ENCODE peak calls at places on chromosomes 12 and 14, in seven cellular contexts. One of them, this sample, is unnamed.

GRCh38 chr14:68172664-68173063 is 353.1 kb downstream of the RAD51B start:
- DNase-seq in prostate gland: peak
- DNase-seq in endothelial cell of umbilical vein: peak
- DNase-seq in stomach: no peak
- DNase-seq in transverse colon: no peak
- DNase-seq in tibial nerve: no peak
- DNase-seq in H1: no peak
- DNase-seq in this sample: no peak

GRCh38 chr14:104084251-104085002 is 1.1 kb upstream of the ASPG start:
- DNase-seq in prostate gland: no peak
- DNase-seq in endothelial cell of umbilical vein: no peak
- DNase-seq in stomach: peak
- DNase-seq in transverse colon: no peak
- DNase-seq in tibial nerve: no peak
- DNase-seq in H1: no peak
- DNase-seq in this sample: no peak

GRCh38 chr14:40115583-40115982 is 683.4 kb upstream of the FBXO33 start:
- DNase-seq in prostate gland: no peak
- DNase-seq in endothelial cell of umbilical vein: no peak
- DNase-seq in stomach: no peak
- DNase-seq in transverse colon: no peak
- DNase-seq in tibial nerve: no peak
- DNase-seq in H1: no peak
- DNase-seq in this sample: no peak

GRCh38 chr12:78674311-78675085 is 190.1 kb upstream of the SYT1 start:
- DNase-seq in prostate gland: no peak
- DNase-seq in endothelial cell of umbilical vein: no peak
- DNase-seq in stomach: no peak
- DNase-seq in transverse colon: no peak
- DNase-seq in tibial nerve: no peak
- DNase-seq in H1: no peak
- DNase-seq in this sample: no peak

GRCh38 chr12:11877869-11878780 is 192.6 kb upstream of the BCL2L14 start:
- DNase-seq in prostate gland: no peak
- DNase-seq in endothelial cell of umbilical vein: peak
- DNase-seq in stomach: peak
- DNase-seq in transverse colon: peak
- DNase-seq in tibial nerve: no peak
- DNase-seq in H1: no peak
- DNase-seq in this sample: no peak

GRCh38 chr12:62865860-62866407 is 69.0 kb downstream of the PPM1H start:
- DNase-seq in prostate gland: no peak
- DNase-seq in endothelial cell of umbilical vein: no peak
- DNase-seq in stomach: no peak
- DNase-seq in transverse colon: no peak
- DNase-seq in tibial nerve: no peak
- DNase-seq in H1: no peak
- DNase-seq in this sample: no peak

GRCh38 chr14:69069020-69069421 is 83.9 kb downstream of the DCAF5 start:
- DNase-seq in prostate gland: no peak
- DNase-seq in endothelial cell of umbilical vein: peak
- DNase-seq in stomach: no peak
- DNase-seq in transverse colon: no peak
- DNase-seq in tibial nerve: no peak
- DNase-seq in H1: no peak
- DNase-seq in this sample: no peak

GRCh38 chr12:116037941-116038837 is 239.3 kb downstream of the MED13L start:
- DNase-seq in prostate gland: no peak
- DNase-seq in endothelial cell of umbilical vein: no peak
- DNase-seq in stomach: no peak
- DNase-seq in transverse colon: no peak
- DNase-seq in tibial nerve: no peak
- DNase-seq in H1: no peak
- DNase-seq in this sample: no peak

GRCh38 chr12:79567164-79567563 is 123.6 kb downstream of the PAWR start:
- DNase-seq in prostate gland: no peak
- DNase-seq in endothelial cell of umbilical vein: peak
- DNase-seq in stomach: no peak
- DNase-seq in transverse colon: no peak
- DNase-seq in tibial nerve: no peak
- DNase-seq in H1: no peak
- DNase-seq in this sample: no peak

GRCh38 chr14:36105401-36105800 is 71.1 kb downstream of the PTCSC3 start:
- DNase-seq in prostate gland: no peak
- DNase-seq in endothelial cell of umbilical vein: no peak
- DNase-seq in stomach: no peak
- DNase-seq in transverse colon: no peak
- DNase-seq in tibial nerve: no peak
- DNase-seq in H1: peak
- DNase-seq in this sample: no peak

GRCh38 chr14:24632761-24633160 is 1.2 kb downstream of the GZMB start:
- DNase-seq in prostate gland: no peak
- DNase-seq in endothelial cell of umbilical vein: no peak
- DNase-seq in stomach: no peak
- DNase-seq in transverse colon: no peak
- DNase-seq in tibial nerve: no peak
- DNase-seq in H1: no peak
- DNase-seq in this sample: no peak

GRCh38 chr12:131213896-131214442 is 260.3 kb downstream of the ADGRD1 start:
- DNase-seq in prostate gland: no peak
- DNase-seq in endothelial cell of umbilical vein: no peak
- DNase-seq in stomach: no peak
- DNase-seq in transverse colon: no peak
- DNase-seq in tibial nerve: no peak
- DNase-seq in H1: no peak
- DNase-seq in this sample: no peak

GRCh38 chr14:90278199-90279175 is 22.1 kb downstream of the PSMC1 start:
- DNase-seq in prostate gland: no peak
- DNase-seq in endothelial cell of umbilical vein: no peak
- DNase-seq in stomach: no peak
- DNase-seq in transverse colon: no peak
- DNase-seq in tibial nerve: no peak
- DNase-seq in H1: no peak
- DNase-seq in this sample: no peak

GRCh38 chr14:75315143-75315542 is 36.5 kb downstream of the FOS start:
- DNase-seq in prostate gland: peak
- DNase-seq in endothelial cell of umbilical vein: peak
- DNase-seq in stomach: peak
- DNase-seq in transverse colon: peak
- DNase-seq in tibial nerve: no peak
- DNase-seq in H1: no peak
- DNase-seq in this sample: no peak

GRCh38 chr12:26697217-26697616 is 135.8 kb downstream of the ITPR2 start:
- DNase-seq in prostate gland: no peak
- DNase-seq in endothelial cell of umbilical vein: peak
- DNase-seq in stomach: no peak
- DNase-seq in transverse colon: no peak
- DNase-seq in tibial nerve: no peak
- DNase-seq in H1: no peak
- DNase-seq in this sample: no peak

GRCh38 chr12:88493651-88494050 is 86.6 kb downstream of the KITLG start:
- DNase-seq in prostate gland: no peak
- DNase-seq in endothelial cell of umbilical vein: no peak
- DNase-seq in stomach: no peak
- DNase-seq in transverse colon: no peak
- DNase-seq in tibial nerve: no peak
- DNase-seq in H1: no peak
- DNase-seq in this sample: no peak

GRCh38 chr14:91399868-91400640 is 17.6 kb downstream of the CCDC88C start:
- DNase-seq in prostate gland: peak
- DNase-seq in endothelial cell of umbilical vein: no peak
- DNase-seq in stomach: peak
- DNase-seq in transverse colon: peak
- DNase-seq in tibial nerve: no peak
- DNase-seq in H1: peak
- DNase-seq in this sample: no peak

GRCh38 chr14:72855913-72856312 is 38.0 kb downstream of the DPF3 start:
- DNase-seq in prostate gland: no peak
- DNase-seq in endothelial cell of umbilical vein: no peak
- DNase-seq in stomach: no peak
- DNase-seq in transverse colon: peak
- DNase-seq in tibial nerve: no peak
- DNase-seq in H1: no peak
- DNase-seq in this sample: no peak

GRCh38 chr12:107374136-107374535 is 280.8 kb upstream of the CRY1 start:
- DNase-seq in prostate gland: no peak
- DNase-seq in endothelial cell of umbilical vein: no peak
- DNase-seq in stomach: no peak
- DNase-seq in transverse colon: no peak
- DNase-seq in tibial nerve: no peak
- DNase-seq in H1: no peak
- DNase-seq in this sample: no peak

GRCh38 chr12:89988556-89988955 is 279.9 kb upstream of the ATP2B1 start:
- DNase-seq in prostate gland: no peak
- DNase-seq in endothelial cell of umbilical vein: no peak
- DNase-seq in stomach: no peak
- DNase-seq in transverse colon: no peak
- DNase-seq in tibial nerve: no peak
- DNase-seq in H1: no peak
- DNase-seq in this sample: no peak

GRCh38 chr14:55780156-55780946 is 200.3 kb downstream of the KTN1 start:
- DNase-seq in prostate gland: peak
- DNase-seq in endothelial cell of umbilical vein: peak
- DNase-seq in stomach: peak
- DNase-seq in transverse colon: no peak
- DNase-seq in tibial nerve: peak
- DNase-seq in H1: no peak
- DNase-seq in this sample: no peak

GRCh38 chr12:45912774-45913173 is 77.6 kb downstream of the SCAF11 start:
- DNase-seq in prostate gland: no peak
- DNase-seq in endothelial cell of umbilical vein: peak
- DNase-seq in stomach: no peak
- DNase-seq in transverse colon: no peak
- DNase-seq in tibial nerve: no peak
- DNase-seq in H1: no peak
- DNase-seq in this sample: no peak

GRCh38 chr14:90489306-90489705 is 92.5 kb downstream of the CALM1 start:
- DNase-seq in prostate gland: no peak
- DNase-seq in endothelial cell of umbilical vein: no peak
- DNase-seq in stomach: no peak
- DNase-seq in transverse colon: no peak
- DNase-seq in tibial nerve: no peak
- DNase-seq in H1: peak
- DNase-seq in this sample: no peak

DNA sequence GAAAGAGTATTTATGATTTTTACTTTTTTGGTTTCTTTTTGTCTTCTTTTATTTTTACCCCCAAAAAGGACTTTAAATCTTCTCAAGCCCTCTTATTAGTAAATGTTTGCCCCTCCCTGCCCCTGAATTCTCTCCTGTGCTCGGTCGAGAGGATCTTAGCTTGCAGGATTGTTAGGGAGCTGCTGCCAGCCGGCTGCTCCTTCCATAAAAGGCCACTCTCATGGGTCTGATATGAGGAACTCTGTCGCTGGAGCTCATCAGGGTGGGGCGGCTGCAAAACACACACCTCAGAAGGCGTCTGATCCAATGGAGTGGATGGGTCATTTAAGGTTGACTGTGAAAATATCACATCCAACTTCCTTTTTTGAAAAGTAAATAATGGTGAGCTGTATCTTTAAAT is 8.5 kb downstream of the LTBR start:
- DNase-seq in prostate gland: peak
- DNase-seq in endothelial cell of umbilical vein: no peak
- DNase-seq in stomach: peak
- DNase-seq in transverse colon: peak
- DNase-seq in tibial nerve: no peak
- DNase-seq in H1: no peak
- DNase-seq in this sample: no peak
- TF ChIP-seq POLR2A in prostate gland: peak
- TF ChIP-seq POLR2A in endothelial cell of umbilical vein: no peak
- TF ChIP-seq POLR2A in stomach: no peak
- TF ChIP-seq POLR2A in transverse colon: peak
- TF ChIP-seq POLR2A in tibial nerve: no peak
- TF ChIP-seq POLR2A in H1: no peak
- TF ChIP-seq POLR2A in this sample: no peak

GRCh38 chr12:128823916-128824839 is at the start of gene SLC15A4:
- DNase-seq in prostate gland: peak
- DNase-seq in endothelial cell of umbilical vein: peak
- DNase-seq in stomach: peak
- DNase-seq in transverse colon: peak
- DNase-seq in tibial nerve: peak
- DNase-seq in H1: peak
- DNase-seq in this sample: peak
- TF ChIP-seq POLR2A in prostate gland: peak
- TF ChIP-seq POLR2A in endothelial cell of umbilical vein: peak
- TF ChIP-seq POLR2A in stomach: no peak
- TF ChIP-seq POLR2A in transverse colon: peak
- TF ChIP-seq POLR2A in tibial nerve: peak
- TF ChIP-seq POLR2A in H1: peak
- TF ChIP-seq POLR2A in this sample: peak

GRCh38 chr12:56723352-56723751 is 1.7 kb downstream of the NACA start:
- DNase-seq in prostate gland: no peak
- DNase-seq in endothelial cell of umbilical vein: no peak
- DNase-seq in stomach: no peak
- DNase-seq in transverse colon: no peak
- DNase-seq in tibial nerve: no peak
- DNase-seq in H1: no peak
- DNase-seq in this sample: no peak

GRCh38 chr12:56722832-56723231 is 2.3 kb downstream of the NACA start:
- DNase-seq in prostate gland: no peak
- DNase-seq in endothelial cell of umbilical vein: no peak
- DNase-seq in stomach: no peak
- DNase-seq in transverse colon: no peak
- DNase-seq in tibial nerve: no peak
- DNase-seq in H1: no peak
- DNase-seq in this sample: no peak

GRCh38 chr12:56724660-56724988 is 475 bp downstream of the NACA start:
- DNase-seq in prostate gland: peak
- DNase-seq in endothelial cell of umbilical vein: no peak
- DNase-seq in stomach: no peak
- DNase-seq in transverse colon: no peak
- DNase-seq in tibial nerve: no peak
- DNase-seq in H1: no peak
- DNase-seq in this sample: no peak

GRCh38 chr12:56724989-56725722 is at the start of gene NACA:
- DNase-seq in prostate gland: peak
- DNase-seq in endothelial cell of umbilical vein: peak
- DNase-seq in stomach: peak
- DNase-seq in transverse colon: peak
- DNase-seq in tibial nerve: peak
- DNase-seq in H1: peak
- DNase-seq in this sample: peak

GRCh38 chr12:56723889-56724659 is 1.0 kb downstream of the NACA start:
- DNase-seq in prostate gland: peak
- DNase-seq in endothelial cell of umbilical vein: peak
- DNase-seq in stomach: peak
- DNase-seq in transverse colon: peak
- DNase-seq in tibial nerve: peak
- DNase-seq in H1: no peak
- DNase-seq in this sample: no peak
- TF ChIP-seq POLR2A in prostate gland: peak
- TF ChIP-seq POLR2A in endothelial cell of umbilical vein: no peak
- TF ChIP-seq POLR2A in stomach: no peak
- TF ChIP-seq POLR2A in transverse colon: peak
- TF ChIP-seq POLR2A in tibial nerve: peak
- TF ChIP-seq POLR2A in H1: no peak
- TF ChIP-seq POLR2A in this sample: no peak

DNA sequence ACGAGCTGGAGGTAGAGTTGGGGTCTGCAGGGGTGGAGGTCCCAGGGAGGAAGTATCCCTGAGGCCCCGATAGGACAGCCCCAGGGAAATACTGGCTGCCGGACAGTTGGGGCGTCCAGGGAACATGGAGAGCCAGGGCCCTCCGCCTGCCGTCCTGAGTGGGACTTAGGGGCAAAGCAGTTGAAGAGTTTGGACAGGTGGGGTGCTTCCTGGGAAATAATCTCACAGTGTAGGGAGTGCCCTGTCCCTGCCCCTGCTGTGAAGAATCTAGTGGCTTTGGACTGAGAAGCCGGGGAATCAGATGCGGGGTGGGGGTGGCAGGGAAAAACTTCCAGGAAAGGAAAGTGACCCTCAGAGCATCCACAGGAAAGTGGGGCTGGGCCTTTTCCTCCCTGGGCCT is 9.8 kb upstream of the HHIPL1 start:
- DNase-seq in prostate gland: no peak
- DNase-seq in endothelial cell of umbilical vein: no peak
- DNase-seq in stomach: no peak
- DNase-seq in transverse colon: no peak
- DNase-seq in tibial nerve: no peak
- DNase-seq in H1: no peak
- DNase-seq in this sample: no peak
- TF ChIP-seq POLR2A in prostate gland: no peak
- TF ChIP-seq POLR2A in endothelial cell of umbilical vein: no peak
- TF ChIP-seq POLR2A in stomach: no peak
- TF ChIP-seq POLR2A in transverse colon: no peak
- TF ChIP-seq POLR2A in tibial nerve: no peak
- TF ChIP-seq POLR2A in H1: no peak
- TF ChIP-seq POLR2A in this sample: no peak